ENCODE peak calls at places on chromosomes 6 and 20, in eight cellular contexts. X, A, R, G, K, D, Z and E are unnamed samples.

GRCh38 chr6:39084506-39084905 is 30.5 kb downstream of the SAYSD1 start:
- DNase-seq in X (no peak), A (no peak), R (no peak), G (no peak), K (no peak), D (no peak), Z (no peak), E (no peak)

GRCh38 chr20:15564981-15565380 is 1008.3 kb downstream of the KIF16B start:
- DNase-seq in X (no peak), A (no peak), R (no peak), G (no peak), K (peak), D (no peak), Z (no peak), E (no peak)

GRCh38 chr20:38939686-38940085 is 13.5 kb downstream of the FAM83D start:
- DNase-seq in X (no peak), A (no peak), R (no peak), G (no peak), K (no peak), D (no peak), Z (no peak), E (no peak)

GRCh38 chr20:22617160-22617559 is 32.8 kb upstream of the FOXA2 start:
- DNase-seq in X (no peak), A (no peak), R (no peak), G (no peak), K (no peak), D (peak), Z (no peak), E (no peak)

GRCh38 chr6:57423468-57423867 is 106.0 kb downstream of the PRIM2 start:
- DNase-seq in X (no peak), A (no peak), R (no peak), G (peak), K (no peak), D (no peak), Z (no peak), E (no peak)

GRCh38 chr6:14975124-14975815 is 270.6 kb upstream of the JARID2 start:
- DNase-seq in X (no peak), A (no peak), R (no peak), G (peak), K (no peak), D (no peak), Z (no peak), E (no peak)

GRCh38 chr6:21845018-21845417 is 251.5 kb downstream of the SOX4 start:
- DNase-seq in X (no peak), A (no peak), R (no peak), G (no peak), K (no peak), D (no peak), Z (no peak), E (no peak)

GRCh38 chr6:147633191-147633590 is 124.7 kb downstream of the SAMD5 start:
- DNase-seq in X (no peak), A (no peak), R (no peak), G (no peak), K (no peak), D (no peak), Z (no peak), E (no peak)

GRCh38 chr6:3277851-3278416 is 19.2 kb downstream of the PSMG4 start:
- DNase-seq in X (no peak), A (no peak), R (no peak), G (no peak), K (no peak), D (no peak), Z (no peak), E (no peak)

GRCh38 chr20:52192296-52193007 is 873 bp upstream of the ZFP64 start:
- DNase-seq in X (no peak), A (no peak), R (no peak), G (no peak), K (peak), D (no peak), Z (no peak), E (no peak)

GRCh38 chr20:32538526-32538918 is 46.6 kb downstream of the NOL4L start:
- DNase-seq in X (peak), A (no peak), R (peak), G (peak), K (no peak), D (no peak), Z (no peak), E (no peak)

GRCh38 chr20:51579137-51579536 is 36.6 kb upstream of the NFATC2 start:
- DNase-seq in X (peak), A (no peak), R (no peak), G (no peak), K (no peak), D (no peak), Z (no peak), E (no peak)

GRCh38 chr20:8667306-8667705 is 401.6 kb upstream of the PLCB4 start:
- DNase-seq in X (no peak), A (peak), R (no peak), G (no peak), K (no peak), D (no peak), Z (no peak), E (no peak)

DNA sequence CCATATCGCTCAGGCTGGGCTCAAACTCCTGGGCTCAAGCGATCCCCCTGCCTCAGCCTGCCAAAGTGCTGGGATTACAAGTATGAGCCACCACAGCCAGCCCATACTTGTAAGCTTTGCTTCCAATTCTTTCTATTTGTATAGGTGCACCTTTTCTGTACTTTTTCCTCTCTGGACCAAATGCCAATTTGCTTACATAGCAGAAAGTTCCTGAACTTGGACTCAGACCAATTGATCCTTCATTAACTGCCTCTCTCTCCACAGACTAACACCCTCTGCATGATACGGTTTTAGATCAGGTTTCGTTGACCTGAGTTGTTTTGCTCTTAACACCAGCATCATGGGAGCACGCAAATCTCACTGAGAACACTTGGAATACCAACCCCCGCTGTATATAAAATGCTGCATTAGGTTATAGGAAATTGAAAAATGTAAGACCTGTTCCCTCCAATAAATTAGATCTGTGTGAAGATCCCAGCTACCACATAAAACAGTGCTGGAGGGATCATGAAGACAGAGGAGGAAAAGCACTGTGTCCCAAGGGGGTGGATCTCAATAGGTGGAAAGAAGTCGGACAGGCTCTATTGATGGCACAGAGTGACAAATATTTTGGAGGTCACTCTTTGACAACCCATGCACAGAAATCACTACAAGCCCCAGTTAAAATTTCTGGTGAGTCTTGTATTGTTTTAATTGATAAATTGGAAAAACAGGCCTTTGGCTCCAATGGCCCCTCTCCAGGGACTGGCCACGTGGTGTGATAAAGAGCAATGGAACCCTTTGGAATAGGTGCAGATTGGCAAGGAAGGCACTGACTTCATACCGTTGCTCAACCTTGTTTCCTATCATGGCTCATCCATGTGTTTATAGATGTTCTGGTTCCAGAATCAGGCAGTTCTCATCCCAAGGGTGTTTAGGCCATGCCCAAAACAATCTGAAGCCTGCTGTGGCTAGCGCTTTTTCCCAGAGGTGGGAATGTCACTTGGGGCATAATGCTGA is 51.2 kb downstream of the ISM1 start:
- DNase-seq in X (no peak), A (no peak), R (no peak), G (no peak), K (no peak), D (no peak), Z (no peak), E (no peak)
- H3K27ac ChIP-seq in X (no peak), A (peak), R (no peak), G (no peak), K (no peak), D (no peak), Z (peak), E (no peak)

GRCh38 chr6:37323568-37323967 is 30.2 kb upstream of the RNF8 start:
- DNase-seq in X (no peak), A (no peak), R (no peak), G (no peak), K (no peak), D (no peak), Z (no peak), E (no peak)
- H3K27ac ChIP-seq in X (no peak), A (peak), R (no peak), G (peak), K (no peak), D (no peak), Z (no peak), E (peak)

DNA sequence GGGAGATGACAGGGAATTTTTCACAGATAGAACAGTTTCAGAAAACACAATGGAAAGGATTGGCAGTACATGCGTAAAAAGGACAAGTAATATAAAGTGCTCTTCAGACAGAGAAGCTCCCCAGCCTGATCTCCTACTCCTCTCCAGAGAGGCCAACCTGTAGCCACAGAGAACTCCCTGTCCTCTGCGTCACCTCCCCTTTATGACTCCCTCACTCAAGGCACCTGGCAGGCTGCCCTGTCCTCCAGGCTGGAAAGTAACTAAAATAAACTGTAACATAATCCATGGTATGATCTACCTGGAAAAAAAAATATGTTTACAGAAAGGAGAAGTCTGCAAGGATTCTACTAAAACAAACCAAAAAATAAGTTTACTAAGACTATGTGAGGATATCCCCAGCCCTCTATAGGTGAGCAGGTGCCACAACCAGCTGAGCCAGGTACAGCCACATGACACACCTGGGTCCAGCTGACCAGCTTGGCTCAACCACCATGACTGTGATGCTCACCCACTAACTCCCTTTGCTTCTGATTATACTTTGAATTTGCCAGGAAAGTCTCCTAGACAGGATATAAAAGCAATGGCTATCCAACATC is 29.2 kb downstream of the MBOAT1 start:
- DNase-seq in X (no peak), A (no peak), R (no peak), G (no peak), K (no peak), D (peak), Z (peak), E (no peak)
- H3K27ac ChIP-seq in X (no peak), A (no peak), R (no peak), G (no peak), K (no peak), D (no peak), Z (peak), E (no peak)

DNA sequence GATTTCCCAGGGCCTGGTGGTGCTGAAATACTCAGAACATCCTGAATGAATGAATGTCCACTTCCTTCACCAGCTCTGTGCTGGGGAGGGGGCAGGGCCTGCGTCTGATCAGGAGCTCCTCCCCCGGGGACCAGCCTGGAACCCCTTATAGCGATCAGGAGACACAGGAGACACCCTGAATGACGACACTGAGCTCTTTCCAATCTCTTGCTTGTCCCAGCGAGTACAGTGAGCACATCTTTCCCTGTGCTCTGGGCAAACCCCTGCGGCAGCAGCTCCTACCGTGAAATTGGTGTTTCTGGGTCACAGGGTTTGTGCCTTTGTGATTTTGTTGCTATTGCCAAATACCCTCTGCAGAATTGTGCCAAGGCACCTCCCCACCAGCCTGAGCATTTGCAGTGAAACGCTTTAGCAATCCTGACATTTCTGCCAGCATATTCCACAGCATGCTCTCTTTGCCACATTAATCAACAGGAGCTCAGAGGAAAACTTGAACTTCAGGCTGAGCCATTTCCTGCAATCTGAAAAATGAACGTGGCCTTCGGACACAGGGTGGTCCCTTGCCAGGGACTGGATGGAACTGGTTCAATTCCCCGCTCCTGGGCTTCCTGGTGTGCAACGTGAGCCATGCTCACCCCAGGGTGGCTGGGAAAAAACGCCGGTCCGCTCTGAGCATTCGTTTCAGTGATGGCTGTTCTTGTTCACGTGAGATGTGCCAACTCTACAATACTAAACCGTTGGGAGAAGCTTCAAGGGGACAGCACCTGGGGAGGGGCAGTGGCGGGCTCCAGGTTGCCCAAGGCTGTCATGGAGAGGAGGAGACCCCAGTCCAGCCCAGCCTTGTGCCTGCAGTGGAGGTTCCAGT is 23.0 kb upstream of the MRGBP start:
- DNase-seq in X (no peak), A (no peak), R (no peak), G (no peak), K (no peak), D (peak), Z (no peak), E (no peak)
- H3K27ac ChIP-seq in X (no peak), A (no peak), R (no peak), G (peak), K (no peak), D (no peak), Z (peak), E (no peak)

GRCh38 chr6:144264270-144265060 is 20.7 kb upstream of the UTRN start:
- DNase-seq in X (peak), A (no peak), R (no peak), G (peak), K (no peak), D (peak), Z (peak), E (no peak)
- H3K27ac ChIP-seq in X (peak), A (peak), R (no peak), G (peak), K (no peak), D (peak), Z (peak), E (peak)